ENCODE peak calls at places on chromosomes 11 and 22, in five cellular contexts. Z, K, S, N and P are unnamed samples.

GRCh38 chr11:32115406-32115805 is 24.5 kb downstream of the RCN1 start:
- DNase-seq in Z (no peak), K (no peak), S (no peak), N (no peak), P (peak)

GRCh38 chr22:30021338-30021737 is 58.9 kb upstream of the HORMAD2 start:
- DNase-seq in Z (no peak), K (no peak), S (no peak), N (no peak), P (no peak)

GRCh38 chr11:62559204-62559603 is 12.6 kb upstream of the AHNAK start:
- DNase-seq in Z (no peak), K (no peak), S (no peak), N (no peak), P (no peak)

GRCh38 chr11:20873054-20873453 is 203.7 kb downstream of the NELL1 start:
- DNase-seq in Z (peak), K (no peak), S (peak), N (no peak), P (no peak)

GRCh38 chr11:15095736-15096228 is 18.9 kb upstream of the INSC start:
- DNase-seq in Z (no peak), K (no peak), S (no peak), N (no peak), P (no peak)

GRCh38 chr11:65745049-65745448 is 24.5 kb upstream of the RNASEH2C start:
- DNase-seq in Z (no peak), K (no peak), S (no peak), N (no peak), P (no peak)

GRCh38 chr22:38923463-38924196 is 33.8 kb upstream of the APOBEC3A start:
- DNase-seq in Z (no peak), K (peak), S (peak), N (peak), P (peak)

GRCh38 chr11:67031791-67032561 is 9.0 kb downstream of the SYT12 start:
- DNase-seq in Z (no peak), K (peak), S (no peak), N (peak), P (peak)

GRCh38 chr11:6354651-6355485 is 34.6 kb upstream of the CAVIN3 start:
- DNase-seq in Z (no peak), K (no peak), S (no peak), N (no peak), P (no peak)

GRCh38 chr11:13011366-13012036 is 2.4 kb downstream of the RASSF10 start:
- DNase-seq in Z (no peak), K (no peak), S (no peak), N (no peak), P (no peak)

GRCh38 chr11:76218449-76219206 is 12.3 kb upstream of the WNT11 start:
- DNase-seq in Z (no peak), K (no peak), S (no peak), N (no peak), P (no peak)

GRCh38 chr11:116951762-116952161 is 114.3 kb upstream of the APOA1 start:
- DNase-seq in Z (no peak), K (no peak), S (no peak), N (no peak), P (no peak)

GRCh38 chr11:116946414-116946813 is 109.0 kb upstream of the APOA1 start:
- DNase-seq in Z (no peak), K (peak), S (no peak), N (peak), P (peak)

GRCh38 chr11:116950210-116950609 is 112.8 kb upstream of the APOA1 start:
- DNase-seq in Z (no peak), K (no peak), S (no peak), N (no peak), P (no peak)

GRCh38 chr11:116953525-116954284 is 116.3 kb upstream of the APOA1 start:
- DNase-seq in Z (no peak), K (no peak), S (no peak), N (no peak), P (no peak)

GRCh38 chr11:116948375-116948774 is 111.0 kb upstream of the APOA1 start:
- DNase-seq in Z (no peak), K (peak), S (no peak), N (peak), P (peak)
- TF ChIP-seq CTCF in Z (no peak), K (no peak), S (no peak), N (no peak), P (no peak)

DNA sequence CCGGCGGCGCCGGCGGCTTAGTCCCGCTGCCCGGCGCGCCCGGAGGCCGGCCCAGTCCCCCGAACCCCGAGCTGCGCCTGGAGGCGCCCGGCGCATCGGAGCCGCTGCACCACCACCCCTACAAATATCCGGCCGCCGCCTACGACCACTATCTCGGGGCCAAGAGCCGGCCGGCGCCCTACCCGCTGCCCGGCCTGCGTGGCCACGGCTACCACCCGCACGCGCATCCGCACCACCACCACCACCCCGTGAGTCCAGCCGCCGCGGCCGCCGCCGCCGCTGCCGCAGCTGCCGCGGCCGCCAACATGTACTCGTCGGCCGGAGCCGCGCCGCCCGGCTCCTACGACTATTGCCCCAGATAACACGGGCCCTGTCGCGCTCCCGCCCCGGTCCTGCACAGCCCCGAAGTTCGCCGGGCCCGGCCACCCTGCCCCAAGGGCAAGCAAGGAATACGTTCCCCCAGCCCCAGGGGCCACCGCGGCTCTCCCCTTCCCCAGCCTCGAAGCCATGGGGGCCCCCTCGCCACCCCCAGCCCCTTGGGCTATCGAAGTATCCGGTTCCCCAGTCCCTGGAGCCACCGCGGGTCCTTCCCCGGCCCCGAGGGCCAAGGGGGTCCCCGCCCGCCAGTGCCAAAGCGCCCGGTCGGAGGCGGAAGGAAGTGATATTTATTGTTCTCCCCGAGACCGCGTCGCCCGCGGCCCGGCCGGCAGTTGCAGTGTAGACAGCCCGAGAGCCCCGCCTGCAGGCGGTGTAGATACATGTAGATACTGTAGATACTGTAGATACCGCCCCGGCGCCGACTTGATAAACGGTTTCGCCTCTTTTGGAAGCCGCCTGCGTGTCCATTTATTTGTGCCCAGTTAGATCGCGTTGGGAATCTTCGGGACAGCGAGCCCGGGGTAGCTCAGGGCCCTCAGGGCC is 6.2 kb downstream of the TBX1 start:
- DNase-seq in Z (peak), K (no peak), S (peak), N (no peak), P (no peak)
- TF ChIP-seq CTCF in Z (peak), K (peak), S (peak), N (no peak), P (peak)

GRCh38 chr11:122756417-122756816 is 81.9 kb upstream of the CRTAM start:
- DNase-seq in Z (peak), K (no peak), S (no peak), N (no peak), P (no peak)
- TF ChIP-seq CTCF in Z (no peak), K (no peak), S (no peak), N (no peak), P (peak)

GRCh38 chr11:78432956-78433355 is 15.3 kb upstream of the GAB2 start:
- DNase-seq in Z (no peak), K (no peak), S (no peak), N (no peak), P (no peak)

GRCh38 chr11:78428773-78429172 is 11.2 kb upstream of the GAB2 start:
- DNase-seq in Z (no peak), K (peak), S (no peak), N (no peak), P (no peak)

GRCh38 chr11:78429209-78429608 is 11.6 kb upstream of the GAB2 start:
- DNase-seq in Z (no peak), K (no peak), S (no peak), N (no peak), P (no peak)

GRCh38 chr11:78429667-78430066 is 12.0 kb upstream of the GAB2 start:
- DNase-seq in Z (no peak), K (no peak), S (no peak), N (no peak), P (no peak)

DNA sequence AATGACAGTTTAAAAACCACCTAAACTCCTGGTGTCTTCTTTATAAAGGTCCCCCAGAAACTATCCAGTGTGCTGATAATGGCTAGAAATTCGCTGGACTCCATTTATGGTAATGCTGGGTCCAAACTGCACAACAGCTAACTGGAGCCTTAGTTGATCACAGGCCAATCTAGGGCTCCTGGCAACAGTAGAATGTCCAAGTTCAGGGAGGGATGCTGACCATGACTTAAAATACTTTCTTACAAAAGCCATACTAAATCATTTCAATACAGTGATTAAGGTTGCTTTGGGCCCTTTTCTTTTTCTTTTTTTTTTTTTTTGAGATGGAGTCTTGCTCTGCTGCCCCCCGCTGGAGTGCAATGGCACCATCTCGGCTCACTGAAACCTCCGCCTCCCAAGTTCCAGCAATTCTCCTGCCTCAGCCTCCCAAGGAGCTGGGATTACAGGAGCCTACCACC is 14.5 kb upstream of the GAB2 start:
- DNase-seq in Z (peak), K (no peak), S (peak), N (no peak), P (peak)
- TF ChIP-seq CTCF in Z (peak), K (peak), S (peak), N (peak), P (peak)

GRCh38 chr22:44360306-44360685 is 47.5 kb upstream of the SHISAL1 start:
- DNase-seq in Z (no peak), K (no peak), S (no peak), N (no peak), P (no peak)
- TF ChIP-seq CTCF in Z (no peak), K (no peak), S (no peak), N (no peak), P (no peak)

GRCh38 chr11:124896821-124897391 is 759 bp downstream of the ROBO4 start:
- DNase-seq in Z (no peak), K (no peak), S (no peak), N (no peak), P (no peak)

GRCh38 chr11:124897681-124898680 is at the start of gene ROBO4:
- DNase-seq in Z (peak), K (peak), S (no peak), N (peak), P (peak)

GRCh38 chr11:124900464-124900863 is 2.8 kb upstream of the ROBO4 start:
- DNase-seq in Z (no peak), K (peak), S (no peak), N (peak), P (peak)

GRCh38 chr11:124899376-124900145 is 1.9 kb upstream of the ROBO4 start:
- DNase-seq in Z (no peak), K (no peak), S (no peak), N (no peak), P (no peak)

GRCh38 chr11:124898711-124899110 is 1.0 kb upstream of the ROBO4 start:
- DNase-seq in Z (peak), K (no peak), S (peak), N (no peak), P (peak)
- TF ChIP-seq CTCF in Z (no peak), K (peak), S (no peak), N (no peak), P (no peak)

GRCh38 chr22:45832180-45832579 is 144.8 kb downstream of the WNT7B start:
- DNase-seq in Z (no peak), K (no peak), S (peak), N (no peak), P (no peak)
- TF ChIP-seq CTCF in Z (no peak), K (peak), S (peak), N (no peak), P (no peak)

GRCh38 chr11:80727315-80727714 is 1286.5 kb upstream of the TENM4 start:
- DNase-seq in Z (peak), K (no peak), S (peak), N (peak), P (peak)
- TF ChIP-seq CTCF in Z (peak), K (no peak), S (peak), N (peak), P (peak)

GRCh38 chr11:35619754-35620640 is 1.7 kb downstream of the FJX1 start:
- DNase-seq in Z (peak), K (peak), S (peak), N (peak), P (peak)
- TF ChIP-seq CTCF in Z (no peak), K (peak), S (no peak), N (peak), P (peak)